ENCODE peak calls at places on chromosomes 1 and 21, in seven cellular contexts. E, D, B, C, G, Z and P are unnamed samples.

GRCh38 chr1:95685091-95685490 is 451.1 kb downstream of the RWDD3 start:
- DNase-seq in Z (no peak), B (no peak), G (no peak), C (no peak), E (no peak), D (no peak), P (no peak)

GRCh38 chr1:17561252-17561558 is 21.7 kb downstream of the ARHGEF10L start:
- DNase-seq in D (no peak), Z (no peak), E (no peak), B (no peak), G (no peak), C (peak; percentile 54), P (no peak)

GRCh38 chr21:37063433-37063832 is 9.4 kb downstream of the PIGP start:
- DNase-seq in E (no peak), D (no peak), G (no peak), B (no peak), Z (no peak), C (no peak), P (no peak)

GRCh38 chr1:16206547-16207317 is 5.7 kb downstream of the ARHGEF19 start:
- DNase-seq in C (peak; percentile 98), E (peak; percentile 71), G (peak; percentile 98), D (peak; percentile 95), B (peak; percentile 99), Z (peak; percentile 90), P (peak; percentile 99)

GRCh38 chr1:43554444-43554992 is 23.8 kb downstream of the PTPRF start:
- DNase-seq in B (peak; percentile 51), G (no peak), C (no peak), E (no peak), Z (no peak), D (no peak), P (peak; percentile 40)

GRCh38 chr1:194069168-194069830 is 882.9 kb upstream of the B3GALT2 start:
- DNase-seq in B (no peak), D (no peak), Z (no peak), E (no peak), G (peak; percentile 15), C (no peak), P (no peak)

GRCh38 chr1:99682291-99682751 is 36.4 kb downstream of the PALMD start:
- DNase-seq in E (no peak), G (no peak), Z (no peak), D (no peak), C (no peak), B (no peak), P (no peak)

GRCh38 chr1:74673351-74674111 is at the start of gene ERICH3:
- DNase-seq in C (no peak), D (no peak), B (peak; percentile 66), E (no peak), Z (no peak), G (peak; percentile 23), P (no peak)

GRCh38 chr1:201366696-201367095 is 10.8 kb downstream of the TNNT2 start:
- DNase-seq in D (no peak), C (no peak), E (no peak), Z (no peak), B (no peak), G (no peak), P (no peak)

GRCh38 chr1:62589321-62589720 is 8.0 kb upstream of the ANGPTL3 start:
- DNase-seq in C (no peak), G (no peak), B (no peak), Z (no peak), E (no peak), D (no peak), P (no peak)

GRCh38 chr21:46633561-46633960 is 1.9 kb upstream of the PRMT2 start:
- DNase-seq in E (no peak), D (no peak), C (no peak), B (no peak), G (no peak), Z (no peak), P (no peak)

GRCh38 chr1:166350490-166350889 is 183.7 kb upstream of the FAM78B start:
- DNase-seq in E (no peak), D (no peak), Z (no peak), C (no peak), G (no peak), B (no peak), P (no peak)

GRCh38 chr1:8660455-8660854 is 157.0 kb downstream of the RERE start:
- DNase-seq in C (no peak), B (no peak), G (peak; percentile 36), E (no peak), D (peak; percentile 86), Z (no peak), P (no peak)

GRCh38 chr21:19508844-19509243 is 1105.3 kb upstream of the TMPRSS15 start:
- DNase-seq in Z (no peak), D (no peak), C (no peak), G (no peak), E (no peak), B (no peak), P (no peak)

GRCh38 chr1:47663286-47663685 is 225.4 kb downstream of the FOXD2 start:
- DNase-seq in D (no peak), E (no peak), B (no peak), C (no peak), Z (no peak), G (no peak), P (no peak)

GRCh38 chr1:1116701-1117468 is 996 bp upstream of the C1orf159 start:
- DNase-seq in Z (no peak), G (no peak), B (no peak), D (no peak), E (no peak), C (no peak), P (no peak)

GRCh38 chr1:200206340-200206739 is 178.8 kb downstream of the NR5A2 start:
- DNase-seq in B (no peak), D (no peak), G (no peak), Z (no peak), E (no peak), C (no peak), P (no peak)

GRCh38 chr1:198794498-198794897 is 155.7 kb downstream of the PTPRC start:
- DNase-seq in E (no peak), G (no peak), D (peak; percentile 24), B (no peak), C (no peak), Z (no peak), P (no peak)

GRCh38 chr1:150061632-150062101 is 5.9 kb upstream of the VPS45 start:
- DNase-seq in E (no peak), D (peak; percentile 91), Z (no peak), G (no peak), C (no peak), B (no peak), P (no peak)

GRCh38 chr1:108663074-108663473 is 2.2 kb upstream of the HENMT1 start:
- DNase-seq in E (no peak), D (no peak), G (no peak), Z (no peak), C (no peak), B (no peak), P (no peak)

GRCh38 chr21:23471877-23472276 is 2135.4 kb downstream of the MRPL39 start:
- DNase-seq in G (no peak), B (no peak), E (no peak), C (no peak), D (no peak), Z (no peak), P (no peak)

GRCh38 chr1:52192436-52192835 is 50.5 kb downstream of the ZFYVE9 start:
- DNase-seq in E (no peak), Z (no peak), D (no peak), B (no peak), G (no peak), C (no peak), P (no peak)

GRCh38 chr1:183194527-183195145 is 8.6 kb downstream of the LAMC2 start:
- DNase-seq in D (no peak), Z (no peak), C (no peak), G (no peak), B (no peak), E (no peak), P (peak; percentile 80)

GRCh38 chr1:16391408-16391807 is 24.4 kb downstream of the SZRD1 start:
- DNase-seq in Z (no peak), D (no peak), C (no peak), E (no peak), B (no peak), G (no peak), P (no peak)

GRCh38 chr1:162230096-162230495 is 146.6 kb downstream of the SPATA46 start:
- DNase-seq in C (peak; percentile 38), B (peak; percentile 24), G (no peak), D (no peak), Z (no peak), E (no peak), P (peak; percentile 45)

GRCh38 chr1:59568158-59568935 is 246.4 kb upstream of the HOOK1 start:
- DNase-seq in G (no peak), B (no peak), D (no peak), C (no peak), Z (no peak), E (no peak), P (peak; percentile 26)

GRCh38 chr21:29849735-29850176 is 90.0 kb downstream of the GRIK1 start:
- DNase-seq in C (peak; percentile 44), B (no peak), Z (peak; percentile 2), E (no peak), G (peak; percentile 26), D (peak; percentile 19), P (peak; percentile 72)

GRCh38 chr1:15217654-15218053 is 29.4 kb upstream of the FHAD1 start:
- DNase-seq in C (no peak), E (no peak), Z (no peak), G (no peak), B (no peak), D (no peak), P (no peak)